ENCODE peak calls at places on chromosomes 4 and X, in four cellular contexts. R is heart right ventricle, B is neuronal stem cell, D is vagina. T is an unnamed sample. For H3K36me3, the result is how much of the 10 kb centered on the place peaks cover.

GRCh38 chr4:169143335-169143734 is 127.4 kb downstream of the SH3RF1 start:
- DNase-seq in B (no peak), D (no peak), R (no peak), T (no peak)

GRCh38 chr4:55925235-55925634 is 23.5 kb upstream of the CEP135 start:
- DNase-seq in R (no peak), D (no peak), B (no peak), T (no peak)

GRCh38 chr4:156594619-156595018 is 377.0 kb downstream of the PDGFC start:
- DNase-seq in D (no peak), B (no peak), R (peak), T (no peak)

GRCh38 chr4:102139932-102140331 is 205.3 kb downstream of the SLC39A8 start:
- DNase-seq in D (no peak), B (no peak), R (no peak), T (no peak)

GRCh38 chr4:158624889-158625478 is 46.7 kb downstream of the C4orf46 start:
- DNase-seq in D (no peak), R (peak), B (peak), T (no peak)

GRCh38 chr4:43339435-43339834 is 446.9 kb downstream of the GRXCR1 start:
- DNase-seq in B (no peak), R (no peak), D (no peak), T (no peak)

GRCh38 chr4:48079972-48080391 is 54.1 kb downstream of the TXK start:
- DNase-seq in B (no peak), D (no peak), R (no peak), T (no peak)

GRCh38 chr4:137065306-137065705 is 467.0 kb downstream of the PCDH18 start:
- DNase-seq in B (no peak), R (no peak), D (no peak), T (no peak)

GRCh38 chr4:78441786-78442185 is 109.8 kb upstream of the ANXA3 start:
- DNase-seq in R (no peak), B (no peak), D (no peak), T (no peak)

GRCh38 chrX:68072016-68072415 is 361.3 kb downstream of the OPHN1 start:
- DNase-seq in R (no peak), B (no peak), D (no peak), T (no peak)

GRCh38 chr4:86670739-86671138 is 76.6 kb downstream of the PTPN13 start:
- DNase-seq in R (no peak), D (no peak), B (no peak), T (no peak)

GRCh38 chrX:123155327-123155726 is 28.8 kb upstream of the GRIA3 start:
- DNase-seq in R (no peak), B (no peak), D (no peak), T (no peak)

GRCh38 chr4:100106982-100107381 is 83.3 kb downstream of the DDIT4L start:
- DNase-seq in B (no peak), D (no peak), R (no peak), T (no peak)

GRCh38 chrX:40984962-40985361 is 100.3 kb upstream of the USP9X start:
- DNase-seq in B (no peak), R (no peak), D (no peak), T (no peak)

GRCh38 chrX:120308558-120308957 is 2.7 kb downstream of the TMEM255A start:
- DNase-seq in R (no peak), D (no peak), B (peak), T (no peak)

GRCh38 chr4:7132730-7133582 is 59.4 kb upstream of the SORCS2 start:
- DNase-seq in R (no peak), B (no peak), D (no peak), T (no peak)

GRCh38 chr4:7130610-7131211 is 61.6 kb upstream of the SORCS2 start:
- DNase-seq in D (no peak), B (no peak), R (no peak), T (no peak)

GRCh38 chr4:7132249-7132648 is 60.1 kb upstream of the SORCS2 start:
- DNase-seq in D (no peak), B (no peak), R (no peak), T (no peak)

GRCh38 chr4:7129871-7130609 is 62.2 kb upstream of the GRPEL1 start:
- DNase-seq in B (no peak), R (no peak), D (no peak), T (no peak)

GRCh38 chr4:7131498-7132031 is 60.8 kb upstream of the SORCS2 start:
- DNase-seq in B (no peak), R (no peak), D (no peak), T (no peak)
- H3K36me3 ChIP-seq in B (under half), R (under half), D (under half), T (under half)

DNA sequence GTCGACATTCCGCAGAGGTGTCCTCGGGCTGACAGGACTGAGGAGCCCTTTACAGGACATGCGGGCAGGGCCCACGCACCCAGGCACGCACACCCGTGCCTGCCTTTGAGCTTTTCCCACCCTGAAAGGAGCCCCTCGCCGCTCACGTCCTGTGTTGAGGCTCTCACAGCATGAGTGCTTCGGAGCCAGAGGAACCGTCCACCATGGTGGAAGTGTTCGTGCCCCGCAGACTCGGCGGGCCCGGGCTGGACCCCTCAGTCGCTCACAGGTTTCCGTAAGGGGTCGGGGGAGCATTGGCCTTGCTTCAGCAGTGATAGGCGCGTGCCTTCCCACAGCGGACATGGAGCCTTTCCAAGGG is 36.9 kb downstream of the PIGG start:
- DNase-seq in B (no peak), D (peak), R (no peak), T (no peak)
- H3K36me3 ChIP-seq in B (under half), D (under half), R (under half), T (half or more)

GRCh38 chr4:20368926-20369325 is 117.2 kb downstream of the SLIT2 start:
- DNase-seq in B (no peak), D (no peak), R (no peak), T (no peak)
- H3K36me3 ChIP-seq in B (under half), D (under half), R (under half), T (under half)

GRCh38 chr4:956531-957230 is 16.7 kb downstream of the DGKQ start:
- DNase-seq in R (no peak), B (no peak), D (no peak), T (peak)
- H3K36me3 ChIP-seq in R (under half), B (under half), D (under half), T (under half)

DNA sequence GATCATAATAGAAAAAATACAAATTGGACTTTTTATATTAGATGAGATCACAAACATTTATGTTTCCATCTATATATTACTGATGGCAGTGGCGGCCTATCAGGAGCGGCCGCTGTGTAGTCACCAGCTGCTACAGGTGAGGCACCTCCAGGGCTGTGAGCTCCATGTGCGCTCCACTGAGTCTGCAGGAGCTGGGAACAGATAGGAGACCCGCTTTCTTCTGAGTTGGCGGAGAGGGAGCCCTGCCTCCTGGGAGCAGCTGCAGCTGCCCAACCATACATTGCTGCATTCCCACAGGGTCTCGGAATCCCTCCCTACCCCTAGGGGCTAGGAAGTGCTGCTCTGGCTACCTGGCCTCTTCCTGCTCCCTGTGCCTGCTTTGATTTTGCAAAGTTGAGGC is 812.9 kb downstream of the PDHA2 start:
- DNase-seq in R (no peak), B (no peak), D (no peak), T (no peak)
- H3K36me3 ChIP-seq in R (under half), B (under half), D (under half), T (under half)

DNA sequence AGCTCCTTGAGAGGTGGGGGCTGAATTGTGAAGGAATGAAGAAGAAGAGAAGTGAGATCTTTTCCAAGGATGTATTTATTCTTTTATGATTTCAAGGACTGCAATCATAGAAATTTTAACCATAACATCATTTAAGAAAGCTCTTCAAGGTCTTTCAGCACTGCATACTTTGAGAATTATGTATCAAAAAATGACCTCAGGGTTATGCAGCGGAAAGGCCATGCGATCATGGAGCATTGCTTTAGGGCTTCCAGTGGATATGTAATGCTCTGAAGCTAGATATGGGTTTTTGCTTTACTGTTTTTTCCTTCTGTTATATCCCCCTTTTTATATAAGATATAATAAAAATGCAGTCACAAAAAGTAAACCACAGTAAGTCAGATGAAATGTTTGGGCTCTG is 38.7 kb downstream of the SGMS2 start:
- DNase-seq in D (no peak), B (no peak), R (no peak), T (no peak)
- H3K36me3 ChIP-seq in D (under half), B (under half), R (under half), T (under half)

DNA sequence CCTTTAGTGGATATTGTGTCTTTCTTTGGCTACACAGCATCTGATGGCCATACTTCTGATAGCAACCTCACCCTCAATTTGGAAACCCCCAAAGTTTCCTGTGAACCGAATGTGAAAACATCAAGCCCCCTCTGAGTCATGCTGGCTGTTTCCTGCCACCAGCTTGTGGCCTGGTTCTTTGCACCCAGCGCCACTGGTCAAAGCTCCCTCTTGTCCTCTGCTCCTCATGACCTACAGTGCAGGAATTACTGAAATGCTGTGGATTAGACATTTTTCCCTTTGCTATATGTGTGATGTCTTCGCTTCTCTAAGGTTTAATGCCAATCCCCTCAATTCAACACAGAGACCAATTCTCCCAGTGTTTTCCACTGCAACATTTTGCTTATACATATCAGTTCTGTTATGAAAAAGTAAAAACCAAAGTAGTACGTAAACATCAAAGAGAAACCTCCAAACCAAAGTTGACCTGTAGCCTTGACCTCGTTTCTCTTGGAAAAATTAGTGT is 224.0 kb upstream of the TENM3 start:
- DNase-seq in D (no peak), R (no peak), B (no peak), T (no peak)
- H3K36me3 ChIP-seq in D (under half), R (under half), B (under half), T (under half)

GRCh38 chr4:26420438-26420837 is 69.8 kb downstream of the CCKAR start:
- DNase-seq in B (no peak), R (no peak), D (no peak), T (no peak)
- H3K36me3 ChIP-seq in B (under half), R (under half), D (under half), T (half or more)

GRCh38 chr4:122959441-122959840 is 37.0 kb upstream of the NUDT6 start:
- DNase-seq in D (no peak), R (no peak), B (no peak), T (no peak)
- H3K36me3 ChIP-seq in D (under half), R (under half), B (under half), T (under half)